ENCODE peak calls at places on chromosomes 5 and 9, in five cellular contexts. S is HepG2, H is HCT116, Z is SK-N-SH, B is K562. Y is an unnamed sample.

GRCh38 chr5:127872494-127872893 is 169.3 kb downstream of the CCDC192 start:
- DNase-seq in H (no peak), B (no peak), Z (no peak), S (no peak), Y (no peak)

GRCh38 chr5:170380361-170380951 is 8.7 kb downstream of the KCNMB1 start:
- DNase-seq in S (no peak), Z (peak), B (no peak), H (no peak), Y (no peak)

GRCh38 chr5:132223861-132224260 is 3.8 kb downstream of the P4HA2 start:
- DNase-seq in H (no peak), B (no peak), S (no peak), Z (no peak), Y (no peak)

GRCh38 chr9:114779352-114779845 is 26.4 kb downstream of the TNFSF15 start:
- DNase-seq in S (no peak), H (peak), B (no peak), Z (no peak), Y (no peak)

GRCh38 chr9:34419716-34420504 is 38.5 kb downstream of the FAM219A start:
- DNase-seq in S (no peak), H (no peak), Z (peak), B (no peak), Y (no peak)

GRCh38 chr9:130276121-130276520 is 10.6 kb downstream of the HMCN2 start:
- DNase-seq in B (no peak), H (no peak), Z (no peak), S (no peak), Y (no peak)

GRCh38 chr9:21015122-21015815 is 16.2 kb downstream of the HACD4 start:
- DNase-seq in Z (no peak), S (no peak), H (no peak), B (no peak), Y (no peak)

GRCh38 chr5:27038476-27038875 is at the start of gene CDH9:
- DNase-seq in H (no peak), B (no peak), S (no peak), Z (no peak), Y (no peak)

GRCh38 chr5:83718936-83719495 is 1.6 kb downstream of the HAPLN1 start:
- DNase-seq in Z (peak), S (no peak), H (no peak), B (no peak), Y (no peak)

GRCh38 chr5:73853091-73853490 is 227.1 kb downstream of the ARHGEF28 start:
- DNase-seq in Z (no peak), S (no peak), B (no peak), H (no peak), Y (peak)

GRCh38 chr9:94948567-94949235 is 222.2 kb downstream of the AOPEP start:
- DNase-seq in S (no peak), Z (no peak), B (no peak), H (no peak), Y (no peak)

GRCh38 chr9:135591491-135592330 is 30.2 kb downstream of the PAEP start:
- DNase-seq in B (no peak), Z (no peak), H (no peak), S (no peak), Y (no peak)

GRCh38 chr5:127012933-127013332 is 17.4 kb downstream of the MARCHF3 start:
- DNase-seq in S (no peak), B (no peak), Z (no peak), H (no peak), Y (no peak)

GRCh38 chr9:137083418-137084004 is 3.3 kb upstream of the MAN1B1 start:
- DNase-seq in H (peak), S (peak), Z (no peak), B (peak), Y (no peak)

GRCh38 chr5:143355710-143356109 is 47.8 kb downstream of the NR3C1 start:
- DNase-seq in B (peak), S (peak), Z (peak), H (peak), Y (peak)

GRCh38 chr5:98605010-98605425 is 168.4 kb upstream of the RGMB start:
- DNase-seq in B (no peak), H (no peak), S (no peak), Z (no peak), Y (no peak)

GRCh38 chr5:151618907-151619306 is 27.8 kb upstream of the FAT2 start:
- DNase-seq in B (no peak), S (peak), Z (no peak), H (peak), Y (no peak)

GRCh38 chr9:23821400-23822181 is 4.4 kb downstream of the ELAVL2 start:
- DNase-seq in Z (peak), H (no peak), B (no peak), S (no peak), Y (peak)

GRCh38 chr5:165457854-165458481 is 1952.5 kb downstream of the MAT2B start:
- DNase-seq in H (no peak), S (no peak), Z (peak), B (no peak), Y (peak)

GRCh38 chr5:3365501-3366215 is 230.0 kb upstream of the IRX1 start:
- DNase-seq in H (no peak), B (no peak), S (no peak), Z (no peak), Y (no peak)

GRCh38 chr9:88808019-88808656 is 183.1 kb upstream of the S1PR3 start:
- DNase-seq in H (no peak), S (no peak), B (no peak), Z (peak), Y (no peak)

GRCh38 chr5:74766348-74766886 is 500 bp downstream of the GFM2 start:
- DNase-seq in H (peak), Z (peak), S (peak), B (peak), Y (peak)

GRCh38 chr5:150428106-150428876 is 15.6 kb upstream of the CD74 start:
- DNase-seq in S (peak), Z (no peak), B (no peak), H (no peak), Y (peak)

GRCh38 chr9:97665742-97666141 is 31.4 kb downstream of the XPA start:
- DNase-seq in S (no peak), Z (no peak), B (no peak), H (no peak), Y (no peak)

GRCh38 chr9:5628530-5629311 is at the start of gene RIC1:
- DNase-seq in Z (peak), S (peak), H (peak), B (peak), Y (peak)

GRCh38 chr9:135698236-135698635 is 1.0 kb downstream of the SOHLH1 start:
- DNase-seq in H (no peak), Z (no peak), B (no peak), S (no peak), Y (no peak)

GRCh38 chr9:76342862-76343261 is 51.4 kb downstream of the RFK start:
- DNase-seq in B (no peak), Z (no peak), S (no peak), H (no peak), Y (no peak)

GRCh38 chr5:37133939-37134338 is 115.2 kb downstream of the CPLANE1 start:
- DNase-seq in Z (no peak), B (no peak), S (no peak), H (no peak), Y (no peak)

GRCh38 chr9:93713716-93714115 is 137.3 kb downstream of the PHF2 start:
- DNase-seq in S (no peak), B (no peak), Z (no peak), H (no peak), Y (no peak)

GRCh38 chr5:58491216-58491892 is at the start of gene GAPT:
- DNase-seq in S (no peak), H (no peak), B (no peak), Z (no peak), Y (no peak)

GRCh38 chr5:169701910-169702451 is 64.9 kb downstream of the DOCK2 start:
- DNase-seq in B (peak), H (no peak), S (no peak), Z (peak), Y (peak)

GRCh38 chr5:2120361-2120760 is 237.6 kb upstream of the IRX4 start:
- DNase-seq in H (no peak), Z (no peak), B (no peak), S (no peak), Y (no peak)

GRCh38 chr5:56172225-56172624 is 60.9 kb downstream of the ANKRD55 start:
- DNase-seq in B (no peak), S (no peak), H (no peak), Z (no peak), Y (no peak)

GRCh38 chr5:176621661-176622079 is 8.7 kb downstream of the SNCB start:
- DNase-seq in H (no peak), S (no peak), B (peak), Z (peak), Y (no peak)

GRCh38 chr9:79682076-79682736 is 110.4 kb downstream of the TLE4 start:
- DNase-seq in B (no peak), Z (no peak), S (peak), H (no peak), Y (no peak)

GRCh38 chr5:464843-465590 is 22.0 kb downstream of the EXOC3 start:
- DNase-seq in S (no peak), H (no peak), Z (no peak), B (no peak), Y (no peak)

GRCh38 chr5:465591-466403 is 22.8 kb downstream of the EXOC3 start:
- DNase-seq in B (no peak), S (no peak), H (no peak), Z (no peak), Y (no peak)

GRCh38 chr5:463301-463700 is 20.3 kb downstream of the EXOC3 start:
- DNase-seq in Z (no peak), B (no peak), S (no peak), H (no peak), Y (no peak)

GRCh38 chr5:464446-464842 is 21.5 kb downstream of the EXOC3 start:
- DNase-seq in B (no peak), H (no peak), S (no peak), Z (no peak), Y (no peak)

DNA sequence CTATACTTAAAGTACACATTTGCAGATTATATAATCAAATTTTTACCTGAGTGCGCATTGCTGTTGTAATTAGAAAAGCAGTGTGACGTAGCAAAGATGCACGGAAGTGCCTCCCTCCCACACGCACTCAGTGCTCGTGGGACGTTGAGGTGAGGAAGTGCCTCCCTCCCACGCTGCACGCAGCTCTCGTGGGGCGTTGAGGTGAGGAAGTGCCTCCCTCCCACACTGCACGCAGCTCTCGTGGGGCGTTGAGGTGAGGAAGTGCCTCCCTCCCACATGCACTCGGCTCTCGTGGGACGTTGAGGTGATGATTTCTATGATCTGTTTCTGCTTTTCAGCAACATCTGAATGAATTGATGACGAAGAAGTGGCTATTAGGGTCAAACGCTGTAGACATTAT is 21.0 kb downstream of the EXOC3 start:
- DNase-seq in H (no peak), Z (no peak), B (no peak), S (no peak), Y (no peak)
- TF ChIP-seq JUND in H (no peak), Z (no peak), B (no peak), S (no peak), Y (no peak)

GRCh38 chr5:63564789-63565188 is 397.5 kb downstream of the HTR1A start:
- DNase-seq in B (no peak), H (no peak), S (no peak), Z (no peak), Y (no peak)
- TF ChIP-seq JUND in B (no peak), H (no peak), S (no peak), Z (no peak), Y (no peak)

GRCh38 chr5:149422429-149423286 is 43.6 kb upstream of the IL17B start:
- DNase-seq in B (peak), S (peak), Z (peak), H (no peak), Y (no peak)
- TF ChIP-seq JUND in B (no peak), S (no peak), Z (peak), H (no peak), Y (no peak)

GRCh38 chr5:95900383-95900958 is 61.2 kb downstream of the ELL2 start:
- DNase-seq in H (no peak), S (no peak), Z (peak), B (no peak), Y (no peak)
- TF ChIP-seq JUND in H (no peak), S (no peak), Z (no peak), B (no peak), Y (no peak)

GRCh38 chr5:139855451-139855850 is 59.8 kb downstream of the PSD2 start:
- DNase-seq in S (no peak), B (no peak), H (no peak), Z (no peak), Y (no peak)
- TF ChIP-seq JUND in S (no peak), B (no peak), H (no peak), Z (no peak), Y (no peak)

GRCh38 chr5:94240616-94241287 is 377.7 kb downstream of the KIAA0825 start:
- DNase-seq in B (no peak), S (no peak), Z (peak), H (no peak), Y (no peak)
- TF ChIP-seq JUND in B (no peak), S (no peak), Z (peak), H (no peak), Y (no peak)

GRCh38 chr5:122515709-122516431 is 203.8 kb downstream of the SNCAIP start:
- DNase-seq in B (peak), S (peak), H (peak), Z (peak), Y (peak)
- TF ChIP-seq JUND in B (no peak), S (no peak), H (no peak), Z (no peak), Y (no peak)

DNA sequence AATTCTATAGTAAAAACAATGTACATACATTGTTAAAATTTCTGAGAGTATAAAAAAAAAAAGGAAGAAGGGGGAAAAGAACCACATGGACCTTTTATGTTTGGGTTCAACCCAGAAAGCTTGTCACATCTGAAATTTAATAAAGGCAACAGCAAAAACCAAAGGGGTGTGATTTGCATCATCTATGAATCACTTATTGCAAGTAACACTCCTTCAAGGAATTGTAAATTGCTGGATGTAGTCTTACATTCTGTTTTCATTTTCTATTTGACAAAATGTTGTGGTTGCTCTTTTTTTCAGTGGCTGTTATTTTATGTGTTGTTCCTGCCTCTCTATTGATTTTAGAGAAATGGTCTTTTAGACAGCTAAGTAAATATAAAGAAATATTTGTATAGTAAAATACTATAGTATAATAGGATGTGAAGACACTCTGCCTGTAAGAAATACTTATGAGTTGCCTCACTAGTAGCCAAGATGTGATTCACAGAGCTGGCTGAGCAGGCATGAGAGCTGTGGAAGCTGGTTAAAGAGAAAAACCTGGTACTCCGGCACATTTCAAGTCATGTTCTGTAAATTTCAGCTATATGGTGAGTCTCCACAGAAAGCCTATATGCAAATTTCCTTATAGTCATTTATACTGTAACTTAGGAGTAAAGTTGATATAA is 131.1 kb upstream of the CNTLN start:
- DNase-seq in S (no peak), H (no peak), Z (no peak), B (no peak), Y (no peak)
- TF ChIP-seq JUND in S (no peak), H (no peak), Z (no peak), B (no peak), Y (no peak)

GRCh38 chr5:113607361-113607760 is 93.9 kb downstream of the YTHDC2 start:
- DNase-seq in H (no peak), S (no peak), B (no peak), Z (no peak), Y (no peak)

GRCh38 chr5:113615708-113616107 is 102.2 kb downstream of the YTHDC2 start:
- DNase-seq in B (no peak), H (no peak), S (no peak), Z (no peak), Y (no peak)

GRCh38 chr5:113614191-113614590 is 100.7 kb downstream of the YTHDC2 start:
- DNase-seq in H (no peak), B (no peak), Z (no peak), S (no peak), Y (no peak)

GRCh38 chr5:113608113-113608551 is 94.6 kb downstream of the YTHDC2 start:
- DNase-seq in H (no peak), Z (no peak), S (no peak), B (no peak), Y (no peak)

GRCh38 chr5:113612060-113612496 is 98.6 kb downstream of the YTHDC2 start:
- DNase-seq in S (peak), H (peak), Z (peak), B (peak), Y (peak)
- TF ChIP-seq JUND in S (no peak), H (no peak), Z (no peak), B (no peak), Y (no peak)

GRCh38 chr9:129095908-129096307 is 14.7 kb downstream of the CRAT start:
- DNase-seq in Z (no peak), B (no peak), H (no peak), S (no peak), Y (no peak)
- TF ChIP-seq JUND in Z (no peak), B (no peak), H (no peak), S (no peak), Y (no peak)

Y was measured in T47D.